ENCODE peak calls at places on chromosomes 1 and 21, in six cellular contexts. P is GM10248; W is brain microvascular endothelial cell; Q is CD8-positive, alpha-beta T cell; S is osteoblast; H is glutamatergic neuron. V is an unnamed sample.

GRCh38 chr1:227885135-227885647 is 62.5 kb downstream of the WNT9A start:
- DNase-seq in P (no peak), W (no peak), Q (peak; percentile 80), S (peak; percentile 88), H (peak; percentile 15), V (peak; percentile 38)

GRCh38 chr1:211734791-211735190 is 59.4 kb upstream of the NEK2 start:
- DNase-seq in P (no peak), W (no peak), Q (no peak), S (no peak), H (no peak), V (no peak)

GRCh38 chr1:162035241-162035640 is 11.6 kb upstream of the OLFML2B start:
- DNase-seq in P (no peak), W (no peak), Q (no peak), S (peak; percentile 1), H (no peak), V (no peak)

GRCh38 chr1:85339089-85339488 is 62.7 kb upstream of the BCL10 start:
- DNase-seq in P (no peak), W (peak; percentile 66), Q (no peak), S (no peak), H (no peak), V (no peak)

GRCh38 chr1:7956218-7957032 is 5.1 kb upstream of the PARK7 start:
- DNase-seq in P (no peak), W (peak; percentile 49), Q (no peak), S (peak; percentile 86), H (no peak), V (no peak)

GRCh38 chr1:111965781-111966453 is 23.6 kb downstream of the KCND3 start:
- DNase-seq in P (no peak), W (no peak), Q (no peak), S (no peak), H (no peak), V (no peak)

GRCh38 chr1:174445817-174446216 is 1.9 kb upstream of the GPR52 start:
- DNase-seq in P (no peak), W (no peak), Q (no peak), S (no peak), H (no peak), V (no peak)

GRCh38 chr1:240190881-240191385 is 99.2 kb downstream of the FMN2 start:
- DNase-seq in P (no peak), W (peak; percentile 92), Q (no peak), S (peak; percentile 65), H (no peak), V (no peak)

GRCh38 chr1:27601771-27602509 is 2.0 kb downstream of the AHDC1 start:
- DNase-seq in P (peak; percentile 43), W (no peak), Q (no peak), S (peak; percentile 97), H (peak; percentile 51), V (no peak)

GRCh38 chr1:14140800-14141526 is 441.0 kb downstream of the PRDM2 start:
- DNase-seq in P (no peak), W (no peak), Q (no peak), S (peak; percentile 26), H (no peak), V (no peak)

GRCh38 chr1:208036177-208036808 is 125.4 kb upstream of the CD34 start:
- DNase-seq in P (no peak), W (peak; percentile 4), Q (no peak), S (peak; percentile 51), H (no peak), V (no peak)

GRCh38 chr1:179094826-179095225 is 13.0 kb downstream of the TOR3A start:
- DNase-seq in P (no peak), W (no peak), Q (no peak), S (no peak), H (no peak), V (no peak)

GRCh38 chr1:15506831-15507230 is 17.2 kb downstream of the CASP9 start:
- DNase-seq in P (no peak), W (no peak), Q (no peak), S (no peak), H (no peak), V (no peak)

GRCh38 chr1:192545781-192546521 is 29.6 kb upstream of the RGS1 start:
- DNase-seq in P (peak; percentile 24), W (no peak), Q (no peak), S (no peak), H (no peak), V (no peak)

GRCh38 chr21:34913786-34914185 is 135.3 kb downstream of the RUNX1 start:
- DNase-seq in P (no peak), W (no peak), Q (no peak), S (peak; percentile 41), H (no peak), V (no peak)

DNA sequence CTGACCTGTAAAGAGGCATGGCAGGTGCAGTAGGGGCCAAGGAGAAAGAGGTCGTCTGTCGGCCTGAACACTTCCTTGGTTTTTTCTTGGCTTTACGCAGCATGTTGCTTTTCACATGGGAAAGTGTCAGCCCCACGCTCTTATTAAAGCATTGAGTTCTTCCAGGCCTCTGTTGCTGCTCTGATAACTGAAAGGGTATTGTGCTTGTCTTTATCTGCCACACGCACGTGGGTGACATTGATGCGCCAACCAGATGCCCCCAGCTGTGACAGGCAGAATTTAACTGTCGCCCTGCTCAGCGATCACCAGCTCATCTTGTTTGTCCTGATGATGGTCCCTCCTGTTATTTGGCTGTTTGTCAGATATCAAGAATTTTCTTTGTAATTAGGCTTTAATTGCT is 76.5 kb downstream of the GALNT2 start:
- DNase-seq in P (no peak), W (no peak), Q (no peak), S (no peak), H (no peak), V (no peak)
- TF ChIP-seq CTCF in P (no peak), W (no peak), Q (no peak), S (no peak), H (no peak), V (no peak)

DNA sequence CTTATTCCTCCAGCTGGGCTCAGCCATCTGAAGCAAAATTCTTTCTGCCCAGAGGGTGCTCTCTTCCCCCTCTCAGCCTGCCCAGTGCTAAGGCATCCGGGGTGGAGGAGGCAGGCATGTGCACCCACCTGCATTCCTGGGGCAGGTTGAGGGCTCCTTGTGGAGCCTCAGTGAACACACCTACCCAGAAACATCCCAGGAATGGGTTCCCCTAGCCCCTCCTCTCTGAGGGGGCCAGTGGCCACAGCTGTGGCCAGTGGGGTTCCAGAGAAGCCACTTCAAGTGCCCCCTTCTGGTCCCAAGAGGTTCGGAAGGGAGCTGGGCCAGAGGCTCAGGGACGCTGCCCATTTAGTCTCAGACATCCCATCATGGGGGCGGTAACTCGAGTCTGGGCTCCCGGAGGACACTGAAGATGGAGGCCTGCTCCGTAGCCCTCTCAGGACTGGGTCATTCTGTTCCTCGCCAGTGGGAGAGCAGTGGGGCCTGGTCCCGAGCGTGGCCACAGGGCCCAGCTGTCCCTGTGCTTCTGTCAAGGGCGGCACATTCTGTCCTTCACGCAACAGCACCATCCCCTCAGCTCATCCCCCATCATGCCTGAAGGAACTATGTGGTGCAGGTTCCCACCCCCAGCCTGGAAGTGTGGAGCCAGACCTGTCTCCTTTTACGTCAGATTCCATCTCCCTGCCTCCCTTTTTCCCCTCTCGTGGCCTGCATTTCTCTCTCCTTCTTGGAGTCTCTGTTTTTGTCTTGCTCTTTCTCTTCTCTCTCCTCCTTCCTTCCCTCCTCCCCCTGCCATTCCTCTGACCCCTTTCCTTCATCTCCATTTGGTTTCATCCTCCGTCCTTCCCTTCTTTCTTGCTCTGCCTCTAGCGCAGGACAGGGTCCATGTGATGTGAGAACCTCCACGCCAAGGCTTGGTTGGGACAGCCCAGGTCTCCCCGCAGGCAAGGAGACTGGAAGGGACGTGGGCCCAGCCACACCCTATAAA is 49.6 kb upstream of the KDM4A start:
- DNase-seq in P (no peak), W (no peak), Q (no peak), S (no peak), H (no peak), V (no peak)
- TF ChIP-seq CTCF in P (no peak), W (no peak), Q (no peak), S (no peak), H (no peak), V (no peak)

GRCh38 chr21:30408782-30409494 is 13.1 kb downstream of the KRTAP13-1 start:
- DNase-seq in P (no peak), W (peak; percentile 47), Q (no peak), S (peak; percentile 25), H (peak; percentile 54), V (no peak)
- TF ChIP-seq CTCF in P (no peak), W (peak; percentile 70), Q (no peak), S (no peak), H (no peak), V (no peak)

GRCh38 chr1:237041795-237042466 is at the start of gene RYR2:
- DNase-seq in P (peak; percentile 35), W (no peak), Q (no peak), S (no peak), H (peak; percentile 79), V (no peak)
- TF ChIP-seq CTCF in P (no peak), W (peak; percentile 37), Q (no peak), S (no peak), H (peak; percentile 60), V (no peak)

V was measured in CD14-positive monocyte.